ENCODE peak calls at places on chromosomes 3 and 15, in five cellular contexts. One of them, this sample, is unnamed.

GRCh38 chr3:42600958-42601675 is 631 bp downstream of the NKTR start:
- DNase-seq in kidney: peak; percentile 91
- DNase-seq in lower lobe of right lung: peak; percentile 75
- DNase-seq in AG04449: no peak
- DNase-seq in fibroblast of the aortic adventitia: peak; percentile 60
- DNase-seq in this sample: peak; percentile 41

GRCh38 chr3:14516738-14517345 is 23.3 kb downstream of the GRIP2 start:
- DNase-seq in AG04449: no peak
- DNase-seq in lower lobe of right lung: no peak
- DNase-seq in kidney: no peak
- DNase-seq in fibroblast of the aortic adventitia: no peak
- DNase-seq in this sample: no peak

GRCh38 chr15:42137461-42138261 is 18.8 kb downstream of the PLA2G4F start:
- DNase-seq in fibroblast of the aortic adventitia: peak; percentile 67
- DNase-seq in kidney: peak; percentile 46
- DNase-seq in AG04449: no peak
- DNase-seq in lower lobe of right lung: no peak
- DNase-seq in this sample: no peak

GRCh38 chr3:28980631-28981030 is 300.2 kb upstream of the RBMS3 start:
- DNase-seq in AG04449: no peak
- DNase-seq in kidney: no peak
- DNase-seq in fibroblast of the aortic adventitia: no peak
- DNase-seq in lower lobe of right lung: no peak
- DNase-seq in this sample: no peak

GRCh38 chr3:21273256-21273999 is 477.6 kb downstream of the ZNF385D start:
- DNase-seq in kidney: no peak
- DNase-seq in AG04449: peak; percentile 12
- DNase-seq in fibroblast of the aortic adventitia: peak; percentile 86
- DNase-seq in lower lobe of right lung: no peak
- DNase-seq in this sample: peak; percentile 79

GRCh38 chr3:42539871-42540714 is 37.6 kb downstream of the VIPR1 start:
- DNase-seq in lower lobe of right lung: peak; percentile 80
- DNase-seq in AG04449: no peak
- DNase-seq in kidney: peak; percentile 83
- DNase-seq in fibroblast of the aortic adventitia: peak; percentile 31
- DNase-seq in this sample: peak; percentile 25

GRCh38 chr3:98809561-98809960 is 46.4 kb downstream of the ST3GAL6 start:
- DNase-seq in fibroblast of the aortic adventitia: no peak
- DNase-seq in AG04449: no peak
- DNase-seq in lower lobe of right lung: no peak
- DNase-seq in kidney: no peak
- DNase-seq in this sample: no peak

GRCh38 chr15:65906396-65906795 is 37.1 kb downstream of the RAB11A start:
- DNase-seq in lower lobe of right lung: no peak
- DNase-seq in kidney: no peak
- DNase-seq in AG04449: no peak
- DNase-seq in fibroblast of the aortic adventitia: no peak
- DNase-seq in this sample: no peak

GRCh38 chr15:88909956-88910831 is 3.0 kb downstream of the MFGE8 start:
- DNase-seq in lower lobe of right lung: no peak
- DNase-seq in AG04449: no peak
- DNase-seq in fibroblast of the aortic adventitia: peak; percentile 61
- DNase-seq in kidney: no peak
- DNase-seq in this sample: peak; percentile 73

GRCh38 chr3:901953-902778 is 190.7 kb upstream of the CNTN6 start:
- DNase-seq in AG04449: no peak
- DNase-seq in lower lobe of right lung: no peak
- DNase-seq in kidney: no peak
- DNase-seq in fibroblast of the aortic adventitia: peak; percentile 16
- DNase-seq in this sample: peak; percentile 9

GRCh38 chr15:38069506-38069905 is 135.1 kb downstream of the TMCO5A start:
- DNase-seq in AG04449: no peak
- DNase-seq in fibroblast of the aortic adventitia: peak; percentile 88
- DNase-seq in kidney: no peak
- DNase-seq in lower lobe of right lung: peak; percentile 76
- DNase-seq in this sample: peak; percentile 94

GRCh38 chr15:64152507-64153387 is 1.2 kb downstream of the SNX22 start:
- DNase-seq in kidney: peak; percentile 81
- DNase-seq in fibroblast of the aortic adventitia: no peak
- DNase-seq in AG04449: no peak
- DNase-seq in lower lobe of right lung: peak; percentile 55
- DNase-seq in this sample: no peak

GRCh38 chr15:66997212-66997611 is 68.2 kb upstream of the SMAD3 start:
- DNase-seq in kidney: no peak
- DNase-seq in AG04449: peak; percentile 74
- DNase-seq in fibroblast of the aortic adventitia: peak; percentile 88
- DNase-seq in lower lobe of right lung: no peak
- DNase-seq in this sample: peak; percentile 81

GRCh38 chr3:14370719-14371572 is 31.5 kb upstream of the SLC6A6 start:
- DNase-seq in kidney: no peak
- DNase-seq in AG04449: no peak
- DNase-seq in fibroblast of the aortic adventitia: no peak
- DNase-seq in lower lobe of right lung: no peak
- DNase-seq in this sample: no peak

GRCh38 chr15:66879511-66879910 is 177.5 kb downstream of the SMAD6 start:
- DNase-seq in lower lobe of right lung: no peak
- DNase-seq in kidney: no peak
- DNase-seq in AG04449: no peak
- DNase-seq in fibroblast of the aortic adventitia: no peak
- DNase-seq in this sample: no peak

GRCh38 chr3:45690331-45691035 is 1.3 kb downstream of the SACM1L start:
- DNase-seq in lower lobe of right lung: no peak
- DNase-seq in AG04449: no peak
- DNase-seq in kidney: no peak
- DNase-seq in fibroblast of the aortic adventitia: no peak
- DNase-seq in this sample: no peak

GRCh38 chr3:22685598-22685997 is 517.5 kb upstream of the UBE2E2 start:
- DNase-seq in fibroblast of the aortic adventitia: no peak
- DNase-seq in AG04449: no peak
- DNase-seq in lower lobe of right lung: no peak
- DNase-seq in kidney: no peak
- DNase-seq in this sample: peak; percentile 8

GRCh38 chr15:29449136-29449535 is 179.5 kb upstream of the NSMCE3 start:
- DNase-seq in fibroblast of the aortic adventitia: no peak
- DNase-seq in kidney: no peak
- DNase-seq in AG04449: no peak
- DNase-seq in lower lobe of right lung: no peak
- DNase-seq in this sample: no peak

GRCh38 chr3:170226426-170226960 is 4.3 kb downstream of the PRKCI start:
- DNase-seq in lower lobe of right lung: no peak
- DNase-seq in kidney: no peak
- DNase-seq in AG04449: peak; percentile 33
- DNase-seq in fibroblast of the aortic adventitia: peak; percentile 56
- DNase-seq in this sample: no peak

GRCh38 chr3:43737001-43737440 is 46.3 kb downstream of the ABHD5 start:
- DNase-seq in fibroblast of the aortic adventitia: no peak
- DNase-seq in kidney: no peak
- DNase-seq in AG04449: no peak
- DNase-seq in lower lobe of right lung: no peak
- DNase-seq in this sample: no peak

GRCh38 chr3:16377847-16378302 is 112.9 kb downstream of the OXNAD1 start:
- DNase-seq in lower lobe of right lung: no peak
- DNase-seq in kidney: peak; percentile 60
- DNase-seq in fibroblast of the aortic adventitia: no peak
- DNase-seq in AG04449: no peak
- DNase-seq in this sample: no peak
- TF ChIP-seq CTCF in lower lobe of right lung: no peak
- TF ChIP-seq CTCF in kidney: no peak
- TF ChIP-seq CTCF in fibroblast of the aortic adventitia: no peak
- TF ChIP-seq CTCF in AG04449: no peak
- TF ChIP-seq CTCF in this sample: no peak

GRCh38 chr3:38031022-38031994 is 1.9 kb upstream of the PLCD1 start:
- DNase-seq in fibroblast of the aortic adventitia: peak; percentile 46
- DNase-seq in AG04449: no peak
- DNase-seq in lower lobe of right lung: peak; percentile 87
- DNase-seq in kidney: peak; percentile 92
- DNase-seq in this sample: peak; percentile 55

GRCh38 chr3:38029400-38030125 is at the start of gene PLCD1:
- DNase-seq in lower lobe of right lung: peak; percentile 85
- DNase-seq in AG04449: no peak
- DNase-seq in fibroblast of the aortic adventitia: peak; percentile 71
- DNase-seq in kidney: peak; percentile 96
- DNase-seq in this sample: peak; percentile 89

GRCh38 chr3:38028621-38029361 is 651 bp downstream of the PLCD1 start:
- DNase-seq in lower lobe of right lung: no peak
- DNase-seq in kidney: peak; percentile 81
- DNase-seq in AG04449: no peak
- DNase-seq in fibroblast of the aortic adventitia: no peak
- DNase-seq in this sample: peak; percentile 11

GRCh38 chr3:38032328-38032865 is 3.0 kb upstream of the PLCD1 start:
- DNase-seq in lower lobe of right lung: no peak
- DNase-seq in fibroblast of the aortic adventitia: no peak
- DNase-seq in kidney: no peak
- DNase-seq in AG04449: no peak
- DNase-seq in this sample: no peak

GRCh38 chr3:38030126-38031021 is 932 bp upstream of the PLCD1 start:
- DNase-seq in fibroblast of the aortic adventitia: no peak
- DNase-seq in kidney: peak; percentile 72
- DNase-seq in lower lobe of right lung: no peak
- DNase-seq in AG04449: no peak
- DNase-seq in this sample: no peak
- H3K4me3 ChIP-seq in fibroblast of the aortic adventitia: peak overlapping the region; percentile 75
- H3K4me3 ChIP-seq in kidney: peak overlapping the region; percentile 76
- H3K4me3 ChIP-seq in lower lobe of right lung: peak overlapping the region; percentile 81
- H3K4me3 ChIP-seq in AG04449: peak overlapping the region; percentile 66
- H3K4me3 ChIP-seq in this sample: peak overlapping the region; percentile 72

GRCh38 chr3:133387341-133387740 is 12.5 kb upstream of the BFSP2 start:
- DNase-seq in AG04449: no peak
- DNase-seq in lower lobe of right lung: no peak
- DNase-seq in fibroblast of the aortic adventitia: no peak
- DNase-seq in kidney: no peak
- DNase-seq in this sample: peak; percentile 7

GRCh38 chr3:133388696-133389095 is 11.2 kb upstream of the BFSP2 start:
- DNase-seq in kidney: no peak
- DNase-seq in AG04449: no peak
- DNase-seq in fibroblast of the aortic adventitia: no peak
- DNase-seq in lower lobe of right lung: no peak
- DNase-seq in this sample: no peak

GRCh38 chr3:133384331-133385027 is 15.4 kb upstream of the BFSP2 start:
- DNase-seq in fibroblast of the aortic adventitia: peak; percentile 51
- DNase-seq in lower lobe of right lung: peak; percentile 63
- DNase-seq in AG04449: no peak
- DNase-seq in kidney: no peak
- DNase-seq in this sample: peak; percentile 39

GRCh38 chr3:133383175-133383574 is 16.7 kb upstream of the BFSP2 start:
- DNase-seq in lower lobe of right lung: no peak
- DNase-seq in kidney: no peak
- DNase-seq in AG04449: no peak
- DNase-seq in fibroblast of the aortic adventitia: no peak
- DNase-seq in this sample: no peak

DNA sequence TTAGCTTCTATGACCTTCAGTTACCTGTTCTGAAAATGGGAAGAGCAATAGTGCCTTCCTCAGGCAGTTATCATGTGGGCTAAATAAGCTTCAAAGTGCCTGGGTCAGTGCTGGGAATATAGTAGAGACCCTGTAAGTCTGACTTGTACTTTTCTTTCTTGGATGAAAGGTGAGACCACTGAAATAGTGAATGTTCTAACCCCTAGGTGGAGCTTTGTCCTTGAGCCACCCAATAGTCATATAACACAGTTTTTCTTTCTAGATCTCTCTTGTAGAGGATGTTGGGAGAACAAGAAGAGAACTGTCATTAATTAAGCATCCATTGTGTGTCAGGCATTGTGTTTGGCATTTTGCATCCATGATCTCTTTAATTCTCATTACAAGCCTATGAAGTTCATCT is 13.0 kb upstream of the BFSP2 start:
- DNase-seq in lower lobe of right lung: no peak
- DNase-seq in AG04449: no peak
- DNase-seq in kidney: no peak
- DNase-seq in fibroblast of the aortic adventitia: no peak
- DNase-seq in this sample: no peak
- TF ChIP-seq CTCF in lower lobe of right lung: no peak
- TF ChIP-seq CTCF in AG04449: no peak
- TF ChIP-seq CTCF in kidney: no peak
- TF ChIP-seq CTCF in fibroblast of the aortic adventitia: no peak
- TF ChIP-seq CTCF in this sample: no peak

GRCh38 chr3:159817136-159817535 is 171.5 kb upstream of the IL12A start:
- DNase-seq in kidney: no peak
- DNase-seq in AG04449: no peak
- DNase-seq in lower lobe of right lung: no peak
- DNase-seq in fibroblast of the aortic adventitia: no peak
- DNase-seq in this sample: no peak

GRCh38 chr3:159816507-159816906 is 172.1 kb upstream of the IL12A start:
- DNase-seq in kidney: no peak
- DNase-seq in fibroblast of the aortic adventitia: no peak
- DNase-seq in AG04449: no peak
- DNase-seq in lower lobe of right lung: no peak
- DNase-seq in this sample: no peak

GRCh38 chr3:159818399-159818798 is 170.2 kb upstream of the IL12A start:
- DNase-seq in lower lobe of right lung: no peak
- DNase-seq in kidney: no peak
- DNase-seq in AG04449: no peak
- DNase-seq in fibroblast of the aortic adventitia: no peak
- DNase-seq in this sample: no peak

GRCh38 chr3:159818997-159819500 is 169.6 kb upstream of the IL12A start:
- DNase-seq in kidney: no peak
- DNase-seq in lower lobe of right lung: no peak
- DNase-seq in AG04449: no peak
- DNase-seq in fibroblast of the aortic adventitia: no peak
- DNase-seq in this sample: no peak

GRCh38 chr3:159817571-159817970 is 171.1 kb upstream of the IL12A start:
- DNase-seq in fibroblast of the aortic adventitia: no peak
- DNase-seq in kidney: no peak
- DNase-seq in AG04449: no peak
- DNase-seq in lower lobe of right lung: no peak
- DNase-seq in this sample: no peak
- H3K4me3 ChIP-seq in fibroblast of the aortic adventitia: no peak overlapping the region
- H3K4me3 ChIP-seq in kidney: no peak overlapping the region
- H3K4me3 ChIP-seq in AG04449: no peak overlapping the region
- H3K4me3 ChIP-seq in lower lobe of right lung: no peak overlapping the region
- H3K4me3 ChIP-seq in this sample: no peak overlapping the region

DNA sequence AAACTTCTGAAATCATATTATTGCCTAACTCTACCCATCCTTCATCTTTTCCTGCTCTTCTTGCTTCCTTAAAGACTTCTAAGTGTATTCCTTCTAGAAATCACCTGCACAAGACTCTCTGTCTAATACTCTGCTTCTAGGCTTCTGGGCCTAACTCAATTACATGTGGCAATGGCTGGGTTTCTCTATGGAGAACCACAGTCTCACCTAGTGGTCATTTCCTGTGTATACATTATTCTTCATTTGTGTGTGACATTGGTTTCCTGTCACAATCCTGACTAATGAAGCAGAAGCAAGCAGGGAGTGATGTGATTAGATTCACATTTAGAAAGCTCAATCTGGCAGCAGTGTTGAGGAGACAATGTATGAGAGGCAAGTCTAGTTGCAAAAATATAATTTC is 16.9 kb upstream of the CLDN1 start:
- DNase-seq in lower lobe of right lung: no peak
- DNase-seq in fibroblast of the aortic adventitia: peak; percentile 37
- DNase-seq in kidney: no peak
- DNase-seq in AG04449: no peak
- DNase-seq in this sample: peak; percentile 65
- TF ChIP-seq CTCF in lower lobe of right lung: no peak
- TF ChIP-seq CTCF in fibroblast of the aortic adventitia: peak; percentile 27
- TF ChIP-seq CTCF in kidney: no peak
- TF ChIP-seq CTCF in AG04449: no peak
- TF ChIP-seq CTCF in this sample: peak; percentile 11